ENCODE peak calls at places on chromosomes 3 and 15, in ten cellular contexts. A, I, G, E, V, F, S, R, W and B are unnamed samples.

GRCh38 chr3:52231502-52232278 is 6.2 kb upstream of the TLR9 start:
- DNase-seq in A (no peak), E (peak; percentile 84), W (no peak), R (peak; percentile 85), G (no peak), F (peak; percentile 46), I (peak; percentile 69), V (peak; percentile 48), S (peak; percentile 30), B (peak; percentile 88)

GRCh38 chr15:81575436-81576123 is 201.6 kb upstream of the TMC3 start:
- DNase-seq in G (no peak), R (no peak), A (no peak), I (no peak), W (no peak), V (no peak), F (no peak), E (no peak), S (no peak), B (no peak)

GRCh38 chr3:100710355-100711198 is 1.3 kb downstream of the TFG start:
- DNase-seq in I (peak; percentile 15), W (no peak), V (peak; percentile 2), S (peak; percentile 61), G (peak; percentile 15), A (no peak), E (peak; percentile 80), F (peak; percentile 9), R (no peak), B (peak; percentile 32)

GRCh38 chr3:153634683-153635082 is 472.7 kb downstream of the RAP2B start:
- DNase-seq in V (no peak), A (no peak), R (no peak), W (no peak), G (no peak), I (no peak), F (no peak), S (no peak), E (no peak), B (no peak)

GRCh38 chr3:36635731-36636130 is 128.6 kb downstream of the DCLK3 start:
- DNase-seq in I (no peak), S (peak; percentile 62), G (no peak), A (no peak), E (no peak), W (no peak), R (no peak), F (no peak), V (no peak), B (no peak)

GRCh38 chr3:155957412-155957880 is 87.0 kb downstream of the GMPS start:
- DNase-seq in I (no peak), V (no peak), G (no peak), S (no peak), R (no peak), E (no peak), A (no peak), W (no peak), F (no peak), B (no peak)

GRCh38 chr15:55196011-55196410 is 730 bp downstream of the RSL24D1 start:
- DNase-seq in F (no peak), W (no peak), G (no peak), E (no peak), A (no peak), V (no peak), I (no peak), R (no peak), S (no peak), B (no peak)

GRCh38 chr3:111438283-111438682 is 103.7 kb upstream of the CD96 start:
- DNase-seq in S (no peak), R (no peak), I (no peak), F (no peak), W (no peak), G (no peak), V (no peak), E (no peak), A (no peak), B (no peak)

GRCh38 chr3:102673271-102674115 is 238.7 kb downstream of the ZPLD1 start:
- DNase-seq in A (no peak), I (peak; percentile 77), S (peak; percentile 34), R (peak; percentile 59), W (no peak), E (peak; percentile 32), V (no peak), F (peak; percentile 79), G (no peak), B (peak; percentile 9)

GRCh38 chr3:190183121-190183520 is 62.4 kb upstream of the P3H2 start:
- DNase-seq in S (peak; percentile 87), G (peak; percentile 96), V (no peak), F (peak; percentile 43), I (no peak), W (no peak), A (peak; percentile 51), E (no peak), R (no peak), B (no peak)

GRCh38 chr3:5136619-5137429 is 14.7 kb downstream of the ARL8B start:
- DNase-seq in G (no peak), R (no peak), I (no peak), W (no peak), V (peak; percentile 29), A (no peak), E (no peak), F (no peak), S (peak; percentile 56), B (no peak)

GRCh38 chr3:158792709-158793108 is 9.1 kb upstream of the MFSD1 start:
- DNase-seq in R (no peak), E (no peak), F (no peak), W (no peak), S (no peak), V (no peak), G (no peak), I (no peak), A (no peak), B (no peak)

GRCh38 chr15:51622269-51623180 is at the start of gene DMXL2:
- DNase-seq in E (peak; percentile 73), W (peak; percentile 47), F (peak; percentile 89), S (peak; percentile 31), G (peak; percentile 34), V (peak; percentile 81), I (peak; percentile 95), A (peak; percentile 43), R (peak; percentile 93), B (peak; percentile 60)

GRCh38 chr3:66372681-66373350 is 128.0 kb downstream of the LRIG1 start:
- DNase-seq in I (no peak), W (peak; percentile 54), G (no peak), R (no peak), E (no peak), S (no peak), F (no peak), V (no peak), A (no peak), B (no peak)

GRCh38 chr3:134104031-134104430 is 74.3 kb upstream of the SLCO2A1 start:
- DNase-seq in R (no peak), E (no peak), I (no peak), G (no peak), F (no peak), W (no peak), S (no peak), V (no peak), A (no peak), B (no peak)

GRCh38 chr3:137222736-137223135 is 265.0 kb downstream of the IL20RB start:
- DNase-seq in V (no peak), R (no peak), E (no peak), A (no peak), G (no peak), W (no peak), F (no peak), S (no peak), I (no peak), B (no peak)

GRCh38 chr3:100104817-100105413 is 9.4 kb downstream of the FILIP1L start:
- DNase-seq in W (no peak), I (no peak), A (no peak), S (no peak), V (no peak), E (no peak), F (no peak), G (no peak), R (no peak), B (no peak)

GRCh38 chr3:31550452-31551251 is 17.9 kb downstream of the STT3B start:
- DNase-seq in E (no peak), A (no peak), F (no peak), R (no peak), S (peak; percentile 42), I (no peak), V (no peak), W (no peak), G (no peak), B (no peak)

GRCh38 chr15:65339926-65340325 is 35.4 kb downstream of the RNU5B-1 start:
- DNase-seq in E (no peak), W (no peak), A (no peak), I (no peak), V (no peak), S (no peak), R (no peak), G (no peak), F (no peak), B (no peak)

GRCh38 chr3:173055228-173055933 is 85.7 kb downstream of the SPATA16 start:
- DNase-seq in G (no peak), I (no peak), S (peak; percentile 15), R (no peak), V (no peak), E (no peak), W (no peak), F (no peak), A (no peak), B (no peak)

GRCh38 chr3:39668420-39668819 is 141.0 kb upstream of the MYRIP start:
- DNase-seq in I (peak; percentile 3), V (no peak), F (peak; percentile 33), W (peak; percentile 5), R (no peak), A (peak; percentile 15), S (peak; percentile 53), E (no peak), G (no peak), B (no peak)

GRCh38 chr3:173103469-173103868 is 37.6 kb downstream of the SPATA16 start:
- DNase-seq in I (no peak), F (no peak), S (no peak), V (no peak), R (no peak), G (no peak), W (no peak), A (no peak), E (no peak), B (no peak)

GRCh38 chr3:173945801-173946200 is 548.3 kb downstream of the NLGN1 start:
- DNase-seq in F (no peak), S (no peak), I (no peak), W (no peak), G (no peak), R (no peak), V (no peak), E (no peak), A (no peak), B (no peak)

GRCh38 chr3:184176377-184177330 is 2.0 kb downstream of the AP2M1 start:
- DNase-seq in I (peak; percentile 40), G (peak; percentile 86), S (peak; percentile 92), R (peak; percentile 69), E (no peak), W (peak; percentile 78), A (peak; percentile 81), F (peak; percentile 87), V (peak; percentile 38), B (no peak)

GRCh38 chr3:151686257-151686656 is 47.5 kb upstream of the AADACL2 start:
- DNase-seq in W (no peak), R (no peak), S (peak; percentile 79), E (no peak), A (no peak), G (no peak), V (no peak), I (no peak), F (no peak), B (no peak)

GRCh38 chr15:38818156-38818745 is 253.6 kb upstream of the RASGRP1 start:
- DNase-seq in R (no peak), A (no peak), E (no peak), G (no peak), I (no peak), F (peak; percentile 5), S (no peak), V (no peak), W (no peak), B (no peak)

GRCh38 chr3:101809178-101810022 is 30.4 kb downstream of the NXPE3 start:
- DNase-seq in R (no peak), W (no peak), F (peak; percentile 36), I (peak; percentile 14), V (peak; percentile 22), A (no peak), S (peak; percentile 72), E (no peak), G (no peak), B (no peak)

GRCh38 chr3:19348929-19349564 is 200.7 kb downstream of the KCNH8 start:
- DNase-seq in G (no peak), R (no peak), F (no peak), W (no peak), S (peak; percentile 6), I (no peak), V (no peak), E (no peak), A (no peak), B (no peak)